ENCODE peak calls at places on chromosomes 11 and 22, in five cellular contexts. S is mesenchymal stem cell, G is heart right ventricle, F is OCI-LY7, L is esophagus muscularis mucosa. X is an unnamed sample.

GRCh38 chr11:30110691-30111090 is 93.9 kb upstream of the KCNA4 start:
- DNase-seq in S (no peak), G (no peak), L (no peak), F (no peak), X (no peak)

GRCh38 chr11:73140213-73141030 is 1.7 kb downstream of the FCHSD2 start:
- DNase-seq in F (peak; percentile 39), G (peak; percentile 42), L (peak; percentile 91), S (peak; percentile 72), X (no peak)

GRCh38 chr11:77084581-77085191 is 17.9 kb downstream of the CAPN5 start:
- DNase-seq in F (no peak), G (no peak), L (no peak), S (no peak), X (no peak)

GRCh38 chr11:3195251-3196160 is 23.1 kb downstream of the MRGPRG start:
- DNase-seq in F (no peak), G (no peak), L (no peak), S (peak; percentile 30), X (no peak)

GRCh38 chr11:94834931-94835330 is 66.8 kb downstream of the AMOTL1 start:
- DNase-seq in L (no peak), G (no peak), F (no peak), S (no peak), X (no peak)

GRCh38 chr11:105897161-105897560 is 124.9 kb downstream of the MSANTD4 start:
- DNase-seq in L (no peak), F (no peak), S (no peak), G (no peak), X (no peak)

GRCh38 chr22:49406047-49406650 is 421.5 kb downstream of the BRD1 start:
- DNase-seq in L (no peak), F (no peak), G (no peak), S (no peak), X (peak; percentile 21)

GRCh38 chr11:128190312-128190711 is 397.0 kb downstream of the ETS1 start:
- DNase-seq in F (no peak), S (no peak), G (no peak), L (no peak), X (no peak)

GRCh38 chr22:23278883-23279675 is 98.8 kb downstream of the BCR start:
- DNase-seq in G (peak; percentile 37), F (no peak), L (no peak), S (no peak), X (no peak)

GRCh38 chr11:85718991-85719807 is 33.2 kb upstream of the CCDC89 start:
- DNase-seq in G (peak; percentile 46), S (peak; percentile 93), F (no peak), L (no peak), X (peak; percentile 13)

GRCh38 chr11:10019906-10020682 is 273.9 kb downstream of the SBF2 start:
- DNase-seq in F (no peak), S (no peak), G (peak; percentile 13), L (no peak), X (no peak)

GRCh38 chr22:46851941-46852340 is 89.5 kb downstream of the TBC1D22A start:
- DNase-seq in F (no peak), L (peak; percentile 57), G (no peak), S (no peak), X (no peak)

GRCh38 chr11:118216621-118217526 is 7.9 kb downstream of the JAML start:
- DNase-seq in G (no peak), L (no peak), F (no peak), S (no peak), X (no peak)

GRCh38 chr11:34366522-34366921 is 8.7 kb upstream of the ABTB2 start:
- DNase-seq in L (no peak), G (no peak), F (no peak), S (no peak), X (no peak)

GRCh38 chr11:62542750-62543567 is 3.6 kb downstream of the AHNAK start:
- DNase-seq in S (peak; percentile 77), L (no peak), F (peak; percentile 79), G (peak; percentile 86), X (peak; percentile 21)
- H3K27ac ChIP-seq in S (peak overlapping the region; percentile 84), L (peak overlapping the region; percentile 97), F (no peak overlapping the region), G (peak overlapping the region; percentile 99), X (peak overlapping the region; percentile 30)

GRCh38 chr11:103803062-103803461 is 233.4 kb upstream of the DDI1 start:
- DNase-seq in L (no peak), S (peak; percentile 37), F (no peak), G (no peak), X (no peak)
- H3K27ac ChIP-seq in L (no peak overlapping the region), S (no peak overlapping the region), F (no peak overlapping the region), G (no peak overlapping the region), X (no peak overlapping the region)

GRCh38 chr11:64800633-64801464 is 2.2 kb downstream of the MAP4K2 start:
- DNase-seq in L (no peak), S (no peak), G (no peak), F (peak; percentile 20), X (no peak)
- H3K27ac ChIP-seq in L (peak overlapping the region; percentile 85), S (no peak overlapping the region), G (peak overlapping the region; percentile 97), F (peak overlapping the region; percentile 82), X (peak overlapping the region; percentile 89)

GRCh38 chr11:108959124-108959761 is 294.4 kb downstream of the DDX10 start:
- DNase-seq in G (no peak), S (no peak), F (no peak), L (no peak), X (no peak)

GRCh38 chr11:108958446-108959123 is 293.7 kb downstream of the DDX10 start:
- DNase-seq in F (no peak), S (peak; percentile 70), G (no peak), L (no peak), X (no peak)

GRCh38 chr11:108960498-108960897 is 295.6 kb downstream of the DDX10 start:
- DNase-seq in F (no peak), L (no peak), S (no peak), G (no peak), X (no peak)

GRCh38 chr11:108961095-108961494 is 296.2 kb downstream of the DDX10 start:
- DNase-seq in L (no peak), F (no peak), G (no peak), S (peak; percentile 52), X (no peak)

DNA sequence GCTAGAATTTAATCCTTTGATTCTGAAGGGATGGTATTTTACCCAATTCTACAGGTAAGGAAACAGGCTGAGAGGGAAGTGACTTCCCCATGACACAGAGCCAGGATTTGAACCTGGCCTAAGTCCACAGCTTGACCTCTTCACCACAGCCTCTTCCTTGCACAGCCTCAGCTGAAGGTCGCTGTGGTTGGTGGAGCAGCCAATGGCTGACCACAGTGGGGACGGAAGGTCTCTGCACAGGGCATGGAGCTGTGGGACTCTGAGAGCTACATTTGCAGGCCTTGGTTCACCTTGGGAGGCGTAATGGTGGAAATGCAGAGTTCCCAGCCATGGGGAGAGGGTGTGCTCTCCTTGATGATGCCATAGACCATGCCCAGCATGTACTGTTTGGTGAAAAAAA is 295.0 kb downstream of the DDX10 start:
- DNase-seq in L (no peak), S (no peak), F (no peak), G (no peak), X (no peak)
- H3K27ac ChIP-seq in L (no peak overlapping the region), S (no peak overlapping the region), F (no peak overlapping the region), G (no peak overlapping the region), X (no peak overlapping the region)